ENCODE peak calls at places on chromosomes 13 and 19, in seven cellular contexts. M, K, X, N, H, C and Q are unnamed samples.

GRCh38 chr13:80359459-80360297 is 18.8 kb upstream of the SPRY2 start:
- DNase-seq in M (no peak), K (no peak), X (no peak), N (no peak), H (no peak), C (no peak), Q (no peak)

GRCh38 chr19:37594982-37595382 is 306 bp downstream of the ZNF540 start:
- DNase-seq in M (peak; percentile 68), K (peak; percentile 37), X (peak; percentile 58), N (peak; percentile 76), H (peak; percentile 62), C (peak; percentile 64), Q (peak; percentile 54)

GRCh38 chr13:93146584-93147292 is 79.9 kb upstream of the GPC6 start:
- DNase-seq in M (peak; percentile 28), K (no peak), X (peak; percentile 90), N (no peak), H (no peak), C (no peak), Q (peak; percentile 93)

GRCh38 chr19:7917292-7918061 is 2.7 kb upstream of the SNAPC2 start:
- DNase-seq in M (peak; percentile 85), K (no peak), X (peak; percentile 45), N (peak; percentile 70), H (peak; percentile 58), C (peak; percentile 57), Q (peak; percentile 29)

GRCh38 chr13:33321686-33322473 is 36.3 kb upstream of the STARD13 start:
- DNase-seq in M (no peak), K (no peak), X (peak; percentile 21), N (no peak), H (no peak), C (no peak), Q (no peak)

GRCh38 chr13:98059276-98059675 is 83.6 kb upstream of the FARP1 start:
- DNase-seq in M (no peak), K (no peak), X (no peak), N (no peak), H (no peak), C (no peak), Q (no peak)

GRCh38 chr19:2795827-2796658 is 10.7 kb downstream of the THOP1 start:
- DNase-seq in M (no peak), K (no peak), X (no peak), N (no peak), H (no peak), C (no peak), Q (no peak)

GRCh38 chr19:50249636-50250035 is 46.2 kb downstream of the MYH14 start:
- DNase-seq in M (no peak), K (no peak), X (no peak), N (no peak), H (no peak), C (no peak), Q (no peak)

GRCh38 chr13:112729408-112729807 is 39.6 kb downstream of the ATP11A start:
- DNase-seq in M (no peak), K (no peak), X (no peak), N (peak; percentile 26), H (peak; percentile 16), C (peak; percentile 70), Q (no peak)

GRCh38 chr13:79451500-79451962 is 29.4 kb upstream of the NDFIP2 start:
- DNase-seq in M (peak; percentile 49), K (no peak), X (peak; percentile 92), N (no peak), H (no peak), C (no peak), Q (peak; percentile 96)

GRCh38 chr13:98930014-98930625 is 47.7 kb downstream of the DOCK9 start:
- DNase-seq in M (peak; percentile 29), K (no peak), X (no peak), N (no peak), H (no peak), C (no peak), Q (no peak)

GRCh38 chr19:10586396-10586795 is 716 bp downstream of the AP1M2 start:
- DNase-seq in M (no peak), K (no peak), X (no peak), N (no peak), H (no peak), C (no peak), Q (no peak)
- H3K27ac ChIP-seq in M (peak overlapping the region; percentile 71), K (no peak overlapping the region), X (no peak overlapping the region), N (no peak overlapping the region), H (peak overlapping the region; percentile 72), C (no peak overlapping the region), Q (no peak overlapping the region)

GRCh38 chr13:27622102-27622820 is 569 bp downstream of the POLR1D start:
- DNase-seq in M (peak; percentile 51), K (no peak), X (peak; percentile 13), N (no peak), H (no peak), C (no peak), Q (no peak)
- TF ChIP-seq CTCF in M (peak; percentile 20), K (no peak), X (peak; percentile 27), N (no peak), H (no peak), C (peak; percentile 9), Q (peak; percentile 53)

GRCh38 chr19:12939908-12940533 is 1.6 kb downstream of the CALR start:
- DNase-seq in M (no peak), K (no peak), X (no peak), N (no peak), H (no peak), C (no peak), Q (no peak)
- H3K27ac ChIP-seq in M (no peak overlapping the region), K (peak overlapping the region; percentile 94), X (peak overlapping the region; percentile 43), N (no peak overlapping the region), H (peak overlapping the region; percentile 94), C (no peak overlapping the region), Q (no peak overlapping the region)

DNA sequence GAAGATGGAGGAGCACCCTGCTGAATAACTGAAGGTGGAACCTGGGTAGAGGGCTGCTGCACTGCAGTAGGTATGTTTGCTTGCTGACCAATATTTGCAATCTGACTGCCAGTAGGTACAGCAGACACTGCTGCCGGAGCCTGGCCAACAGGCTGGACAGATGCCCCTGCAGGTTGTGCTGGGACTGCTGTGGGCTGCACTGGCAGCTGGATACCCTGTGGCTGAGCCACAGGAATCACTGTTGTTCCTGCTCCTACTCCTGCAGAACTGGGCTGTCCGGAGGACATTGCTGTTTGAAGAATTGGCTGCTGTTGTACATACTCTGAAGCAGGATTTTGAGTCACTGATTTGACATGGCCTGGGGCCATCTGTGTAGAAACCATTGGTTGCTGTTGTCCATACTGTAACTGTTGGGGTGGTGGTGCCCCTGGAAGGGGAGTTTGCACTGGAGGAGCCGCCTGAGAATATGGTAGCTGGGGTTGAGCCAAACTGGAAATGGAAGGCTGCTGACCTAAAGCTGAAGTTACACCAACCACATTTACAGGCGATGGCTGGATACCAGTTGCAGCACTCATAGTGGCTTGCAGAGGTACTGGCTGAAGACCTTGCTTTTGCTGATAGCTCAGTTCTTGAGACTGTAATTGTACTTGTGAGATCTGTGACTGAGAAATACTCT is 2.2 kb downstream of the TSC22D1 start:
- DNase-seq in M (peak; percentile 51), K (no peak), X (peak; percentile 67), N (no peak), H (peak; percentile 67), C (no peak), Q (peak; percentile 65)
- TF ChIP-seq CTCF in M (peak; percentile 38), K (peak; percentile 47), X (peak; percentile 35), N (no peak), H (peak; percentile 28), C (peak; percentile 26), Q (peak; percentile 75)

GRCh38 chr19:6723738-6724137 is 3.3 kb upstream of the C3 start:
- DNase-seq in M (no peak), K (no peak), X (no peak), N (no peak), H (no peak), C (no peak), Q (no peak)
- H3K27ac ChIP-seq in M (peak overlapping the region; percentile 78), K (no peak overlapping the region), X (no peak overlapping the region), N (peak overlapping the region; percentile 4), H (peak overlapping the region; percentile 54), C (no peak overlapping the region), Q (no peak overlapping the region)

GRCh38 chr13:26062853-26063444 is 11.1 kb upstream of the SHISA2 start:
- DNase-seq in M (peak; percentile 66), K (no peak), X (peak; percentile 33), N (no peak), H (peak; percentile 49), C (no peak), Q (peak; percentile 63)
- TF ChIP-seq CTCF in M (peak; percentile 91), K (peak; percentile 46), X (peak; percentile 50), N (no peak), H (peak; percentile 40), C (peak; percentile 71), Q (peak; percentile 83)

DNA sequence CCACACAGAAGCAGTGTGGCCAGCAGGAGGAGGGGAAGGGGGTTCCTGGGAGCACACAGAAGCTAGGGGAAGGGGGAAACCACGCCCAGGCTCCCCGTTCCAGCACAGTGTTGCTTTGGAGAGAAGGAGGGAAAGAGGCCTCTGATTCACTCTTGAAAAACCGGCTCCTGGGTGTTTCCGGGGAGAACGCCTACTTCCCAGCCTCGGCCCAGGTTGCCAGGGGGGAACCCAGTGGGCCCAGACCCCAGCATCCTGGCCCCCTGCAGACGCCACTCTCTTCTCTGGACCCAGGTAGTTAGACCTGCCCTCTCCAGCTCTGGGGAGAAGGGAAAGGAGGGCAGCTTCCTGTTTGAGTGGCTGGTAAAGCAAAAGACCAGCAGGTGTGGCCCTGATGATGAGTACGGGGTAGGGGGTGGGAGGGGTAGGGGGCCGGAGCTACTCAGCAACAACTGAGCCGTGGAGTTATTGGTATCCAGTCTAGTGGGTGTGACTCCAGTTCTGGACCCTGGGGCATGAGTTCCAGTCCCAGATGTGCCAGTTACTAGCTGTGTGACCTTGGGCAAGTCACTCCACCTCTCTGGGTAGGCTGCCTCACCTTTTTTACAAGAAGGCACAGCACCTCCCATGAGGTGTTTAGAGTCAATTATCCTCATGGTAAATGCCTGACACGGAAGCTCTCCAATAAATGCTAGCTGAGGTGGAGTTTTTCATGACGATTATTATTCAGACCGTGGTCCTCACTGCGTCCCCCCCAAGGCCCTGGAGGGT is 833 bp downstream of the GIPC1 start:
- DNase-seq in M (no peak), K (no peak), X (no peak), N (no peak), H (no peak), C (no peak), Q (no peak)
- H3K27ac ChIP-seq in M (peak overlapping the region; percentile 85), K (peak overlapping the region; percentile 50), X (peak overlapping the region; percentile 62), N (peak overlapping the region; percentile 61), H (peak overlapping the region; percentile 88), C (no peak overlapping the region), Q (peak overlapping the region; percentile 41)

DNA sequence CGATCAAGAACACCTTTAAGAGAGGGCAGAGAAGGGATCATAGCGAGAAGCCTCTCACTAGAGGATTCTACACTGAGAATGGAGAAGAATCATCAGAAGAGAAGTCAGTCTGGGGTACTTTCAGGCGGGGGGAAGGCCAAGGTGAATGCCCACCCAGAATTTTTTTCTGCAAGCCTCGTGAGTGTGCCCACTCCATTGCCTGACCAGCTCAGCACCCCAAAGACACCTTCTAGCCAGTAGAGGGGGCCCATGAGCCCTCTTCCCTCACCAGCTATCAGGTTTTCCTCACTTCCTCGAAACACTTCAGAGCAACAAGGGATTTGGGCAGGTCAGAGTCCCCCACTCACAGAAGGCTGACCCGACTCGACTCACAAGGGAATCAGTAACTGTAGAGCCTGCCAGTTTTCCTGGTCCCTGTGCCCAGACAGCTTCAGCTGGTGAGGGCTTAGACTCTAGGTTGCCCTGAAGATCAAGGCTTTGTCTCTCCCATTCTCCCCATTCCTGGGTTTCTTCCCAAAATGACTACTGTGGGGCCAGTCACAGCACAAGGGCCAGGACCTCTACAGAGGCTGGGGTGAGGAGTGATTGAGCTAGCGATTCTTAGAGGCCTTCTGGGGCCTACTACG is 18.4 kb downstream of the NLRP13 start:
- DNase-seq in M (no peak), K (no peak), X (no peak), N (no peak), H (no peak), C (no peak), Q (no peak)
- TF ChIP-seq CTCF in M (no peak), K (no peak), X (no peak), N (no peak), H (no peak), C (no peak), Q (no peak)